ENCODE peak calls at places on chromosomes 12 and 14, in five cellular contexts. L is neural progenitor cell, G is H9, J is mammary epithelial cell, M is ovary. K is an unnamed sample.

GRCh38 chr12:84165998-84166571 is 746.5 kb downstream of the SLC6A15 start:
- DNase-seq in M (no peak), J (no peak), L (no peak), G (no peak), K (no peak)

GRCh38 chr14:81208489-81208888 is 12.3 kb downstream of the GTF2A1 start:
- DNase-seq in J (no peak), G (no peak), L (no peak), M (no peak), K (peak; percentile 52)

GRCh38 chr12:119589634-119590033 is 3.9 kb upstream of the TMEM233 start:
- DNase-seq in G (no peak), J (no peak), M (no peak), L (no peak), K (no peak)

GRCh38 chr14:72892103-72892878 is 1.6 kb downstream of the DPF3 start:
- DNase-seq in L (peak; percentile 62), J (peak; percentile 58), M (peak; percentile 40), G (peak; percentile 43), K (peak; percentile 15)

GRCh38 chr14:65840118-65840751 is 427.7 kb downstream of the FUT8 start:
- DNase-seq in M (no peak), L (no peak), J (no peak), G (no peak), K (no peak)

GRCh38 chr12:103771466-103771865 is 69.6 kb downstream of the NT5DC3 start:
- DNase-seq in J (no peak), G (peak; percentile 81), M (peak; percentile 33), L (peak; percentile 59), K (peak; percentile 9)

GRCh38 chr14:100930270-100930669 is 26.7 kb upstream of the RTL1 start:
- DNase-seq in J (no peak), L (no peak), M (no peak), G (no peak), K (no peak)

GRCh38 chr12:103884316-103884715 is 43.3 kb upstream of the NT5DC3 start:
- DNase-seq in G (no peak), M (no peak), L (peak; percentile 23), J (peak; percentile 16), K (no peak)

GRCh38 chr12:77189463-77189862 is 124.1 kb upstream of the E2F7 start:
- DNase-seq in G (no peak), L (no peak), J (peak; percentile 88), M (no peak), K (no peak)

GRCh38 chr14:105168496-105168978 is at the start of gene JAG2:
- DNase-seq in M (no peak), L (peak; percentile 79), G (peak; percentile 73), J (peak; percentile 68), K (peak; percentile 82)

GRCh38 chr14:67883717-67884116 is 64.1 kb downstream of the RAD51B start:
- DNase-seq in J (no peak), G (no peak), M (no peak), L (no peak), K (no peak)

GRCh38 chr12:94753071-94753779 is 102.9 kb upstream of the TMCC3 start:
- DNase-seq in L (peak; percentile 57), G (no peak), M (no peak), J (peak; percentile 70), K (no peak)

GRCh38 chr12:57434517-57435223 is at the start of gene INHBC:
- DNase-seq in L (no peak), J (no peak), M (no peak), G (no peak), K (no peak)

GRCh38 chr14:35202195-35202594 is 79.8 kb downstream of the PRORP start:
- DNase-seq in L (no peak), G (no peak), M (no peak), J (no peak), K (no peak)

GRCh38 chr12:6955462-6956331 is 4.5 kb downstream of the PTPN6 start:
- DNase-seq in M (no peak), G (no peak), J (no peak), L (no peak), K (peak; percentile 15)

GRCh38 chr12:19273482-19274330 is 144.2 kb downstream of the PLEKHA5 start:
- DNase-seq in G (no peak), J (peak; percentile 91), M (peak; percentile 66), L (no peak), K (peak; percentile 69)

GRCh38 chr12:25052191-25053020 is 103.5 kb upstream of the BCAT1 start:
- DNase-seq in M (no peak), J (no peak), L (no peak), G (no peak), K (peak; percentile 42)

GRCh38 chr14:74402264-74403251 is 23.5 kb downstream of the SYNDIG1L start:
- DNase-seq in G (no peak), M (no peak), L (no peak), J (no peak), K (no peak)

GRCh38 chr12:110022980-110023633 is 23.9 kb downstream of the ANKRD13A start:
- DNase-seq in G (no peak), L (peak; percentile 7), M (no peak), J (peak; percentile 21), K (no peak)

GRCh38 chr12:24596768-24597388 is 352.0 kb downstream of the BCAT1 start:
- DNase-seq in J (peak; percentile 20), M (no peak), G (no peak), L (peak; percentile 57), K (no peak)

GRCh38 chr12:75781532-75782046 is 250.0 kb downstream of the PHLDA1 start:
- DNase-seq in J (peak; percentile 81), M (no peak), L (no peak), G (no peak), K (no peak)

GRCh38 chr12:27644446-27644845 is 51.8 kb upstream of the REP15 start:
- DNase-seq in L (no peak), J (no peak), G (no peak), M (no peak), K (no peak)

GRCh38 chr12:117013726-117014125 is 85.5 kb downstream of the TESC start:
- DNase-seq in L (no peak), M (no peak), J (no peak), G (no peak), K (no peak)

GRCh38 chr12:39764944-39765560 is 145.4 kb upstream of the ABCD2 start:
- DNase-seq in J (peak; percentile 9), G (no peak), M (no peak), L (peak; percentile 52), K (no peak)

GRCh38 chr12:120984351-120984898 is 6.1 kb downstream of the HNF1A start:
- DNase-seq in G (no peak), L (no peak), J (no peak), M (no peak), K (peak; percentile 81)

GRCh38 chr14:63155511-63156189 is 48.6 kb upstream of the RHOJ start:
- DNase-seq in M (no peak), J (peak; percentile 79), G (no peak), L (no peak), K (no peak)

GRCh38 chr12:127162307-127162706 is 1104.7 kb upstream of the TMEM132C start:
- DNase-seq in M (no peak), G (peak; percentile 76), J (no peak), L (peak; percentile 55), K (no peak)

GRCh38 chr12:127162902-127163301 is 1104.1 kb upstream of the TMEM132C start:
- DNase-seq in J (peak; percentile 76), M (no peak), L (no peak), G (no peak), K (no peak)

GRCh38 chr12:127158385-127159061 is 1108.4 kb upstream of the TMEM132C start:
- DNase-seq in L (no peak), M (no peak), G (no peak), J (no peak), K (no peak)

GRCh38 chr12:127165567-127166392 is 1101.2 kb upstream of the TMEM132C start:
- DNase-seq in L (peak; percentile 97), G (peak; percentile 92), J (peak; percentile 78), M (peak; percentile 77), K (peak; percentile 93)

GRCh38 chr12:127161466-127161865 is 1105.5 kb upstream of the TMEM132C start:
- DNase-seq in G (no peak), L (no peak), M (no peak), J (no peak), K (no peak)
- TF ChIP-seq CTCF in G (no peak), L (no peak), M (no peak), J (no peak), K (no peak)

DNA sequence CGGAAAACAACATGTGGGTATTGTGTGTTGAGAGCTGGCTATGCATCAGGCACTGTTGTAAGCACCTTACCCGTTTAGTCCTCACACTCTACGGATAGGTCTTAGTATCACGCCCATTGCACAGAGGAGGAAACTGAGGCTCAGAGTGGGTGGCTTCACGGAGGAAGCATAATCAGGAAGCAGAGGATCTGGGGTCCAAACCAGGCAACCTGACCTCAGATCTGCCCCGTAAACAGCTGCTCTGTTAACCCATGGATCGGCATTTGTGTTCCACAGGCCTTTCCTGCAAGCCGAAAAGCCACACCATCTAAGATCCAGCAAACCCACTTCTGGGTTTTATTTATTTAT is 107.9 kb downstream of the SCARB1 start:
- DNase-seq in M (no peak), L (no peak), G (no peak), J (no peak), K (no peak)
- H3K27ac ChIP-seq in M (peak overlapping the region; percentile 77), L (no peak overlapping the region), G (no peak overlapping the region), J (no peak overlapping the region), K (peak overlapping the region; percentile 58)

GRCh38 chr12:113222730-113223531 is 1.7 kb downstream of the TPCN1 start:
- DNase-seq in G (no peak), L (no peak), J (peak; percentile 15), M (peak; percentile 73), K (peak; percentile 88)
- H3K4me1 ChIP-seq in G (peaks cover 4% of the 10 kb centered on the region), L (no peaks in the 10 kb centered on the region), J (peaks cover 16% of the 10 kb centered on the region), M (peaks cover 11% of the 10 kb centered on the region), K (peaks cover 18% of the 10 kb centered on the region)

GRCh38 chr14:93206793-93207467 is at the start of the genes GON7 and UBR7:
- DNase-seq in J (peak; percentile 97), L (peak; percentile 98), G (peak; percentile 98), M (peak; percentile 92), K (peak; percentile 97)
- TF ChIP-seq CTCF in J (peak; percentile 39), L (peak; percentile 27), G (peak; percentile 25), M (peak; percentile 53), K (no peak)

DNA sequence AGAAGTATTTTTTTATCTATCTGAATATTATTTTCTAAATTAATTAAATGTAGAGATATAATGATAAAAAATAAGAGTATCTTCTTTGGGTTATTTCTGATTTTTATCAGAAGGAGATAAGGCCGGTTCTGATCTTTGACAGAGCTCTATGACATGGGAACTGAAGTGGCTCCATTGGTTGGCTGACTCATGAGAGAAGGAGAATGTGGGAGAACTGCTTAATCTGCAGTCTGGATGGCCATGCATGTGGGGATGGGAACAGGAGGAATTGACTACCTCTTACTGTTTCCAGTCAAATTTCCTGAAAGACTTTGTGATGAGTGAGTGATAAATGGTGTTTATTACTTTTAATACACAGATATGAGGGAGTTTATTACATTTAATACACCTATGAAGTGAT is 155.8 kb upstream of the ATP2B1 start:
- DNase-seq in L (no peak), M (no peak), J (no peak), G (no peak), K (no peak)
- H3K27ac ChIP-seq in L (no peak overlapping the region), M (no peak overlapping the region), J (no peak overlapping the region), G (no peak overlapping the region), K (no peak overlapping the region)

K was measured in pancreas.